ENCODE peak calls at places on chromosome 22, in ten cellular contexts. K is neural crest cell, P is Calu3, D is neural progenitor cell, I is ascending aorta, C is chondrocyte, Y is colonic mucosa, V is left ventricle myocardium inferior, W is BE2C, H is epithelial cell of esophagus. T is an unnamed sample.

GRCh38 chr22:18060646-18061620 is 16.9 kb upstream of the PEX26 start:
- DNase-seq in D (no peak), C (peak; percentile 52), K (no peak), P (peak; percentile 46), W (no peak), V (no peak), Y (peak; percentile 50), I (no peak), H (peak; percentile 90), T (no peak)

GRCh38 chr22:17084554-17085276 is at the start of gene IL17RA:
- DNase-seq in Y (peak; percentile 95), K (peak; percentile 77), D (peak; percentile 92), H (peak; percentile 94), I (peak; percentile 57), W (peak; percentile 87), C (no peak), P (peak; percentile 94), V (peak; percentile 90), T (peak; percentile 96)

GRCh38 chr22:29041408-29041807 is 20.2 kb downstream of the C22orf31 start:
- DNase-seq in I (no peak), Y (no peak), H (no peak), V (no peak), C (no peak), D (no peak), K (no peak), W (no peak), P (no peak), T (peak; percentile 36)

GRCh38 chr22:19799322-19800190 is 39.0 kb downstream of the TBX1 start:
- DNase-seq in V (peak; percentile 35), K (no peak), D (no peak), H (no peak), C (peak; percentile 92), I (peak; percentile 36), W (peak; percentile 80), Y (no peak), P (no peak), T (no peak)

GRCh38 chr22:24059793-24060192 is 48.7 kb downstream of the CABIN1 start:
- DNase-seq in H (no peak), K (no peak), P (no peak), C (no peak), D (no peak), W (no peak), Y (no peak), I (no peak), V (no peak), T (no peak)

GRCh38 chr22:19371893-19372292 is 59.6 kb downstream of the HIRA start:
- DNase-seq in I (no peak), D (no peak), C (no peak), P (no peak), V (no peak), W (no peak), H (no peak), Y (no peak), K (no peak), T (no peak)

GRCh38 chr22:27972732-27973698 is 54.0 kb upstream of the PITPNB start:
- DNase-seq in P (no peak), D (peak; percentile 21), H (no peak), K (no peak), V (no peak), W (no peak), I (no peak), C (no peak), Y (peak; percentile 45), T (no peak)

GRCh38 chr22:28907311-28908008 is 24.1 kb downstream of the ZNRF3 start:
- DNase-seq in W (peak; percentile 70), K (no peak), P (no peak), H (no peak), Y (no peak), V (no peak), I (no peak), D (no peak), C (peak; percentile 13), T (no peak)

GRCh38 chr22:35684270-35684700 is 33.4 kb upstream of the APOL5 start:
- DNase-seq in C (no peak), D (peak; percentile 67), I (no peak), H (peak; percentile 24), V (no peak), Y (peak; percentile 30), K (no peak), W (peak; percentile 51), P (peak; percentile 10), T (no peak)
- TF ChIP-seq CTCF in C (peak; percentile 53), D (peak; percentile 58), I (no peak), H (no peak), V (peak; percentile 44), Y (no peak), K (no peak), W (peak; percentile 61), P (no peak), T (no peak)

GRCh38 chr22:37499789-37500188 is 13.6 kb upstream of the MFNG start:
- DNase-seq in Y (no peak), K (no peak), P (no peak), W (peak; percentile 78), H (no peak), D (no peak), C (no peak), I (no peak), V (no peak), T (no peak)

GRCh38 chr22:37499006-37499707 is 13.0 kb upstream of the MFNG start:
- DNase-seq in V (no peak), H (no peak), Y (no peak), W (no peak), D (no peak), C (no peak), K (no peak), I (no peak), P (no peak), T (no peak)

GRCh38 chr22:37496651-37497599 is 10.7 kb upstream of the MFNG start:
- DNase-seq in H (peak; percentile 86), P (no peak), V (no peak), K (no peak), D (peak; percentile 63), I (no peak), W (no peak), C (no peak), Y (no peak), T (no peak)

GRCh38 chr22:37500745-37501144 is 14.6 kb upstream of the MFNG start:
- DNase-seq in P (no peak), Y (no peak), D (no peak), V (no peak), K (no peak), W (no peak), I (no peak), C (no peak), H (no peak), T (no peak)

DNA sequence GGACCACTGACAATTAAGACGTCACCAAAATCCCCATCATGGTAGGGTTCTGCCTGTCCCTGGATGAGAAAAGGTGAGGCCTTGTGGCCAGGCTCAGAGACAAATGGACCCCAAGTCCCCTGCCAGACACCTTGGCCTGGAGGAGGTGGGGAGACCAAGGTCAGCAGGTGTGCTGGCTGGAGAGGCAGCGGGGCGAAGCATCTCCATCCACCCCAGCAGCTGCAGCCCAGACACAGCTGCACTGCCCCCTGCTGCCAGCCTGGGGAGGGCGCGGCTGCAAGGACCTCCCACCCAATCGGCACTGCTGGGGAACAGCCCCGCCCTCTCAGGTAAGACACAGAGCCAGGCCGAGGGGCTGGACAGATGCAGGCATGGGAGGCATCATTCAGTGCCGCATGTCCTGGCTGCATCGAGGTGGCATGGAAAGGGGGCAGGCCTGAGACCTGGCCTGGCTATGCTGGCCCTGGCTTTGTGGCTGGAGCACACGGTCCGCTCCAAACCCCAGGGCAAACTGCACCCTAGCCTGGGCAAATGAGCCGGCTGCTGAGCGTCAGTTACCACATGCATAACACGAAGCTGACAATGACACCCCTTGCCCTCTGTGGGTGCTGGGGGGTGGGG is 12.2 kb upstream of the MFNG start:
- DNase-seq in W (peak; percentile 72), V (no peak), K (peak; percentile 47), P (peak; percentile 71), D (peak; percentile 89), I (no peak), Y (peak; percentile 77), H (no peak), C (no peak), T (no peak)
- TF ChIP-seq CTCF in W (peak; percentile 86), V (peak; percentile 61), K (peak; percentile 67), P (peak; percentile 57), D (peak; percentile 74), I (peak; percentile 26), Y (peak; percentile 76), H (no peak), C (peak; percentile 67), T (peak; percentile 23)

GRCh38 chr22:49515486-49515885 is 312.2 kb downstream of the BRD1 start:
- DNase-seq in P (no peak), V (no peak), H (no peak), D (no peak), I (no peak), Y (no peak), W (no peak), K (no peak), C (no peak), T (no peak)
- TF ChIP-seq CTCF in P (no peak), V (no peak), H (no peak), D (peak; percentile 28), I (no peak), Y (no peak), W (no peak), K (peak; percentile 22), C (peak; percentile 25), T (no peak)

GRCh38 chr22:43974028-43974545 is 18.8 kb downstream of the SAMM50 start:
- DNase-seq in P (no peak), K (no peak), Y (no peak), I (no peak), D (no peak), W (no peak), V (no peak), H (no peak), C (no peak), T (no peak)

GRCh38 chr22:43978558-43978957 is 23.3 kb downstream of the SAMM50 start:
- DNase-seq in D (no peak), W (no peak), C (no peak), Y (no peak), P (no peak), V (no peak), H (no peak), I (no peak), K (no peak), T (no peak)

GRCh38 chr22:43975041-43975440 is 19.8 kb downstream of the SAMM50 start:
- DNase-seq in P (no peak), V (no peak), C (no peak), K (no peak), D (no peak), H (no peak), I (no peak), Y (no peak), W (no peak), T (no peak)

GRCh38 chr22:43980579-43980978 is 25.3 kb downstream of the SAMM50 start:
- DNase-seq in P (no peak), I (no peak), Y (no peak), W (no peak), V (no peak), K (no peak), H (no peak), D (no peak), C (no peak), T (no peak)

DNA sequence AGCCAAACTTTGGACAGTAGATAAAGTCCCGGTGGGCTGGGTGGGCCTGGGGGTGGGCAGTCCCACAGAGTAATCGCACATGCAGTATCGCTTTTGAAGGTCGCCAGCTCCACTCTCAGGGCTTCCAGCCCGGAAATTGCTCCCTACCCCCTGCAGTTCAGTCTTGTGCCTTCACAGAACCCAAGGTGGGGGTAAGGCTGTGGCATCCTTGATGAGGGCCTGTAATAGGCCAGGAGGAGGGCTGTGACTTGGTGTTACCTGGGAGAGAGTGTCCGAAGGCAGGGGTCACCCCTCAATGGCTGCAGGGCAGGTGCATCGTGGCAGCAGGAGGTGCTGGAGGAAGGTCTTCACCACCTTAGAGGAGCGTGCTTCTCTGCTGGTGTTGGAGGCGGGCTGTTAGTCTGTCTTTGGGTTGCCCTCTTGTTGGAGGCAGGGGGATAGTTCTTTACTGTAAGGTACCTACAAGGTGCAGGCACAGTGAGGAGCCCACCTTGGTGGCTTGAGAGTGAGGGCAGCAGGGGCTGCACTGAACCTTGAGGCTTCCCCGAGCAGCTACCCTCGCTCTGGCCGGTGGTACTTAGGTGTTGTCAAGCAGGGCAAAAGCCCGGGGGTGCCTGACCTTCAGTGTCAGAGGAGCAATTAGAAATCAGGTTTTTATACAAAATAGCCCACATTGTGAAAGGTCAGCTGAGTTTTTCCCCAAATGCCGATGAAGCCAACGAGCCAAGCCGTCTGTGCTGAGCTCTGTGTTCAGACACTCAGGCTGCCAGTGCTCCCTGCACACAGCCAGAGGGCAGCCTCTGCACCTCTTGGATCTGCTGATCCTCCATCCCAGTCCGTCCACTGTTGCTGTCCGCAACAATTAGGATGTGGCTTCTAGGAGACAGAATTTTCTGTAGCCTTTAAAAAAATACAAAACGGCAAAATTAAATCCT is 21.9 kb downstream of the SAMM50 start:
- DNase-seq in V (no peak), D (no peak), K (no peak), W (no peak), P (no peak), Y (no peak), H (no peak), C (no peak), I (no peak), T (no peak)
- TF ChIP-seq CTCF in V (no peak), D (peak; percentile 26), K (no peak), W (peak; percentile 7), P (no peak), Y (no peak), H (no peak), C (peak; percentile 16), I (no peak), T (no peak)

T was measured in lung.